ENCODE peak calls at places on chromosomes 12 and 14, in seven cellular contexts. U, G, B, O, Z, S and N are unnamed samples.

GRCh38 chr12:67813509-67813908 is 165.0 kb downstream of the DYRK2 start:
- DNase-seq in Z (no peak), G (no peak), U (no peak), B (no peak), S (no peak), O (no peak), N (no peak)

GRCh38 chr12:27564612-27565213 is 40.7 kb downstream of the PPFIBP1 start:
- DNase-seq in Z (no peak), S (no peak), B (no peak), O (no peak), U (no peak), G (no peak), N (no peak)

GRCh38 chr12:47155457-47156166 is 75.9 kb upstream of the AMIGO2 start:
- DNase-seq in B (no peak), U (no peak), O (no peak), S (no peak), G (no peak), Z (no peak), N (no peak)

GRCh38 chr12:53645191-53645590 is 19.0 kb upstream of the ATF7 start:
- DNase-seq in O (no peak), Z (no peak), B (no peak), G (no peak), U (no peak), S (no peak), N (no peak)

GRCh38 chr14:67763158-67763822 is 53.1 kb downstream of the ZFYVE26 start:
- DNase-seq in Z (no peak), O (no peak), U (no peak), G (peak), S (no peak), B (no peak), N (no peak)

GRCh38 chr12:53219116-53219955 is 12.3 kb upstream of the ITGB7 start:
- DNase-seq in U (peak), B (no peak), O (peak), Z (no peak), S (peak), G (no peak), N (no peak)

GRCh38 chr12:89345830-89346740 is 6.2 kb downstream of the DUSP6 start:
- DNase-seq in B (no peak), O (peak), S (no peak), Z (no peak), U (no peak), G (no peak), N (no peak)

GRCh38 chr12:90058721-90059120 is 350.1 kb upstream of the ATP2B1 start:
- DNase-seq in B (no peak), Z (peak), U (no peak), G (no peak), O (no peak), S (no peak), N (no peak)

GRCh38 chr14:101055776-101056374 is 152.4 kb upstream of the RTL1 start:
- DNase-seq in Z (no peak), G (no peak), B (no peak), U (no peak), S (no peak), O (no peak), N (no peak)

GRCh38 chr12:87841935-87842334 is 187.3 kb downstream of the C12orf50 start:
- DNase-seq in Z (no peak), O (no peak), U (no peak), B (no peak), G (no peak), S (no peak), N (no peak)

GRCh38 chr12:79737875-79738718 is 47.3 kb upstream of the PAWR start:
- DNase-seq in G (peak), Z (no peak), U (peak), B (no peak), O (peak), S (no peak), N (no peak)

GRCh38 chr14:105398726-105399440 is 545 bp downstream of the TEX22 start:
- DNase-seq in O (no peak), B (no peak), U (no peak), S (no peak), Z (no peak), G (peak), N (no peak)

GRCh38 chr12:65948320-65949008 is 124.2 kb downstream of the HMGA2 start:
- DNase-seq in U (peak), B (peak), Z (peak), S (no peak), O (peak), G (no peak), N (peak)

GRCh38 chr12:21773799-21774198 is 707 bp downstream of the KCNJ8 start:
- DNase-seq in O (no peak), G (no peak), Z (no peak), U (no peak), B (no peak), S (no peak), N (no peak)

GRCh38 chr12:53101931-53102781 is 1.1 kb upstream of the SOAT2 start:
- DNase-seq in B (no peak), Z (no peak), O (no peak), G (peak), S (no peak), U (no peak), N (no peak)